ENCODE peak calls at places on chromosomes 4 and X, in nine cellular contexts. R is H4, N is substantia nigra, C is AG04450, I is OCI-LY7, Q is heart right ventricle, U is GM13977, W is mucosa of gallbladder, O is lung. M is an unnamed sample.

GRCh38 chrX:46587158-46587557 is 13.6 kb downstream of the CHST7 start:
- DNase-seq in Q (no peak), W (no peak), U (peak; percentile 39), N (no peak), I (no peak), O (no peak), C (no peak), R (no peak), M (no peak)

GRCh38 chrX:769796-770195 is 139.2 kb downstream of the SHOX start:
- DNase-seq in U (no peak), N (no peak), R (no peak), Q (no peak), W (no peak), I (peak; percentile 50), C (no peak), O (no peak), M (no peak)

GRCh38 chrX:6826856-6827255 is 291.9 kb upstream of the VCX3A start:
- DNase-seq in C (no peak), R (no peak), O (no peak), N (no peak), I (no peak), Q (no peak), U (no peak), W (no peak), M (no peak)

GRCh38 chr4:130393246-130394041 is 1297.5 kb downstream of the C4orf33 start:
- DNase-seq in N (no peak), C (no peak), R (no peak), U (no peak), W (no peak), O (no peak), Q (no peak), I (no peak), M (no peak)

GRCh38 chrX:102339312-102340298 is 92.6 kb downstream of the NXF2 start:
- DNase-seq in R (no peak), U (no peak), Q (no peak), C (no peak), O (no peak), N (no peak), I (no peak), W (no peak), M (peak; percentile 86)

GRCh38 chr4:7190668-7191545 is 1.4 kb upstream of the SORCS2 start:
- DNase-seq in Q (no peak), C (no peak), I (no peak), W (no peak), R (no peak), U (no peak), N (no peak), O (no peak), M (no peak)

GRCh38 chr4:188143731-188144130 is 4.5 kb downstream of the TRIML1 start:
- DNase-seq in R (no peak), C (no peak), W (no peak), O (no peak), I (no peak), U (no peak), N (no peak), Q (no peak), M (no peak)

GRCh38 chrX:2500681-2501151 is at the start of the genes DHRSX and ZBED1:
- DNase-seq in N (no peak), W (no peak), I (peak; percentile 69), O (no peak), U (peak; percentile 93), R (no peak), Q (peak; percentile 67), C (no peak), M (peak; percentile 27)

GRCh38 chr4:175531405-175532091 is 280.5 kb downstream of the GPM6A start:
- DNase-seq in I (no peak), Q (no peak), W (no peak), C (peak; percentile 3), U (no peak), R (no peak), O (no peak), N (no peak), M (no peak)

GRCh38 chr4:109701566-109702399 is 1.5 kb downstream of the CASP6 start:
- DNase-seq in O (no peak), Q (no peak), U (peak; percentile 29), I (peak; percentile 11), C (no peak), N (no peak), R (no peak), W (no peak), M (peak; percentile 27)

GRCh38 chrX:153588021-153588781 is 10.7 kb downstream of the CCNQ start:
- DNase-seq in N (no peak), C (no peak), R (no peak), Q (no peak), U (no peak), I (no peak), W (no peak), O (no peak), M (no peak)

GRCh38 chr4:41873380-41874295 is 61.6 kb upstream of the TMEM33 start:
- DNase-seq in W (no peak), I (no peak), C (no peak), U (no peak), O (no peak), Q (no peak), R (no peak), N (no peak), M (no peak)

GRCh38 chr4:76803522-76803921 is 94.4 kb downstream of the SOWAHB start:
- DNase-seq in Q (no peak), I (no peak), C (peak; percentile 41), U (no peak), N (no peak), W (no peak), R (peak; percentile 97), O (no peak), M (no peak)

GRCh38 chr4:53682908-53683307 is 91.6 kb upstream of the LNX1 start:
- DNase-seq in N (no peak), W (no peak), C (no peak), U (no peak), R (no peak), Q (no peak), I (no peak), O (no peak), M (no peak)

GRCh38 chr4:108043536-108043935 is 53.8 kb downstream of the HADH start:
- DNase-seq in R (no peak), I (peak; percentile 62), Q (no peak), C (no peak), N (no peak), U (no peak), O (no peak), W (no peak), M (no peak)

GRCh38 chr4:150817017-150817416 is 198.1 kb downstream of the LRBA start:
- DNase-seq in C (no peak), O (no peak), R (no peak), Q (no peak), I (no peak), W (no peak), N (no peak), U (no peak), M (no peak)

GRCh38 chrX:17732138-17732783 is 5.0 kb upstream of the SCML1 start:
- DNase-seq in Q (no peak), R (no peak), O (no peak), I (no peak), U (no peak), W (no peak), C (peak; percentile 7), N (no peak), M (no peak)

GRCh38 chrX:38342853-38343778 is 9.3 kb upstream of the OTC start:
- DNase-seq in U (no peak), R (no peak), O (no peak), C (no peak), Q (no peak), W (peak; percentile 52), N (no peak), I (no peak), M (no peak)

GRCh38 chr4:150579591-150580234 is 2.2 kb upstream of the MAB21L2 start:
- DNase-seq in C (no peak), I (no peak), U (no peak), N (no peak), O (no peak), W (no peak), R (no peak), Q (peak; percentile 22), M (no peak)

GRCh38 chr4:40553995-40554394 is 75.7 kb downstream of the RBM47 start:
- DNase-seq in W (no peak), C (no peak), R (no peak), N (no peak), U (no peak), I (no peak), O (no peak), Q (no peak), M (no peak)

GRCh38 chr4:53962516-53963225 is 101.7 kb downstream of the CHIC2 start:
- DNase-seq in Q (no peak), W (no peak), N (no peak), C (peak; percentile 41), U (no peak), O (no peak), I (no peak), R (no peak), M (no peak)